ENCODE peak calls at places on chromosomes 11 and 22, in nine cellular contexts. T is transverse colon; Z is MM.1S; M is activated CD8-positive, alpha-beta T cell treated with anti-CD3 and anti-CD28 coated beads for 36 hours; C is CD4-positive, alpha-beta T cell; H is heart left ventricle; O is kidney; V is SK-N-SH; F is mesothelial cell of epicardium. P is an unnamed sample.

GRCh38 chr11:68924073-68924925 is 20.6 kb downstream of the IGHMBP2 start:
- DNase-seq in Z (no peak), C (no peak), H (no peak), M (no peak), T (no peak), V (no peak), F (no peak), O (peak), P (no peak)

GRCh38 chr11:61477734-61478148 is 30.8 kb upstream of the LRRC10B start:
- DNase-seq in T (peak), C (peak), F (no peak), M (peak), H (peak), Z (peak), O (no peak), V (peak), P (peak)

GRCh38 chr11:102716527-102716926 is 8.2 kb downstream of the MMP8 start:
- DNase-seq in O (no peak), T (no peak), H (no peak), M (no peak), F (no peak), C (no peak), V (no peak), Z (no peak), P (no peak)

GRCh38 chr11:68677432-68677831 is 6.9 kb upstream of the GAL start:
- DNase-seq in T (no peak), C (no peak), Z (no peak), M (no peak), H (peak), O (no peak), V (peak), F (no peak), P (no peak)

GRCh38 chr11:95050595-95051202 is 1.5 kb downstream of the KDM4F start:
- DNase-seq in O (peak), F (no peak), Z (no peak), M (no peak), V (no peak), T (no peak), H (no peak), C (no peak), P (no peak)

GRCh38 chr11:8512547-8512946 is 81.5 kb downstream of the STK33 start:
- DNase-seq in C (no peak), H (no peak), O (no peak), Z (no peak), M (no peak), V (no peak), T (no peak), F (no peak), P (no peak)

GRCh38 chr11:72015511-72016061 is 16.9 kb downstream of the IL18BP start:
- DNase-seq in T (no peak), C (no peak), M (peak), H (no peak), F (no peak), O (no peak), V (no peak), Z (no peak), P (no peak)

GRCh38 chr22:20654343-20655208 is 119.3 kb upstream of the SERPIND1 start:
- DNase-seq in C (no peak), Z (no peak), T (no peak), H (no peak), F (no peak), O (peak), M (no peak), V (no peak), P (peak)

GRCh38 chr22:49871482-49871881 is 17.8 kb downstream of the ZBED4 start:
- DNase-seq in V (no peak), O (no peak), C (no peak), M (no peak), H (no peak), F (no peak), Z (no peak), T (no peak), P (no peak)

GRCh38 chr11:101126551-101127347 is 2.9 kb downstream of the PGR start:
- DNase-seq in H (peak), O (peak), T (no peak), C (no peak), Z (peak), M (no peak), V (no peak), F (no peak), P (peak)

GRCh38 chr11:3127706-3128355 is 37.3 kb downstream of the OSBPL5 start:
- DNase-seq in V (no peak), O (peak), H (peak), F (peak), C (no peak), T (no peak), M (no peak), Z (no peak), P (no peak)

GRCh38 chr11:36231300-36231699 is 57.9 kb downstream of the COMMD9 start:
- DNase-seq in F (no peak), M (no peak), C (no peak), H (no peak), Z (no peak), V (peak), O (no peak), T (no peak), P (no peak)

GRCh38 chr11:45801723-45802315 is 3.1 kb upstream of the SLC35C1 start:
- DNase-seq in T (peak), H (no peak), Z (no peak), O (no peak), C (no peak), M (no peak), V (no peak), F (no peak), P (peak)

GRCh38 chr22:41447435-41448188 is 1.0 kb upstream of the TOB2 start:
- DNase-seq in T (peak), V (peak), O (peak), M (peak), F (peak), H (peak), C (peak), Z (peak), P (peak)

GRCh38 chr11:111977141-111978027 is 40.2 kb downstream of the DIXDC1 start:
- DNase-seq in T (peak), O (peak), H (peak), C (no peak), V (peak), F (peak), M (peak), Z (no peak), P (peak)

GRCh38 chr11:103703437-103703836 is 333.0 kb upstream of the DDI1 start:
- DNase-seq in V (no peak), T (no peak), H (no peak), Z (no peak), C (no peak), O (no peak), M (no peak), F (no peak), P (no peak)

GRCh38 chr11:9732453-9732852 is 68.6 kb downstream of the SWAP70 start:
- DNase-seq in Z (no peak), M (no peak), H (no peak), V (no peak), C (no peak), T (no peak), O (no peak), F (no peak), P (no peak)

GRCh38 chr11:124961972-124962609 is 8.1 kb downstream of the CCDC15 start:
- DNase-seq in V (peak), Z (peak), M (no peak), H (no peak), T (no peak), C (no peak), O (no peak), F (no peak), P (no peak)

GRCh38 chr22:45548991-45549736 is 46.5 kb downstream of the FBLN1 start:
- DNase-seq in Z (no peak), O (peak), M (no peak), C (no peak), F (no peak), H (peak), V (no peak), T (peak), P (peak)
- TF ChIP-seq CTCF in Z (no peak), O (no peak), M (peak), C (no peak), F (peak), H (no peak), V (peak), T (peak), P (peak)

DNA sequence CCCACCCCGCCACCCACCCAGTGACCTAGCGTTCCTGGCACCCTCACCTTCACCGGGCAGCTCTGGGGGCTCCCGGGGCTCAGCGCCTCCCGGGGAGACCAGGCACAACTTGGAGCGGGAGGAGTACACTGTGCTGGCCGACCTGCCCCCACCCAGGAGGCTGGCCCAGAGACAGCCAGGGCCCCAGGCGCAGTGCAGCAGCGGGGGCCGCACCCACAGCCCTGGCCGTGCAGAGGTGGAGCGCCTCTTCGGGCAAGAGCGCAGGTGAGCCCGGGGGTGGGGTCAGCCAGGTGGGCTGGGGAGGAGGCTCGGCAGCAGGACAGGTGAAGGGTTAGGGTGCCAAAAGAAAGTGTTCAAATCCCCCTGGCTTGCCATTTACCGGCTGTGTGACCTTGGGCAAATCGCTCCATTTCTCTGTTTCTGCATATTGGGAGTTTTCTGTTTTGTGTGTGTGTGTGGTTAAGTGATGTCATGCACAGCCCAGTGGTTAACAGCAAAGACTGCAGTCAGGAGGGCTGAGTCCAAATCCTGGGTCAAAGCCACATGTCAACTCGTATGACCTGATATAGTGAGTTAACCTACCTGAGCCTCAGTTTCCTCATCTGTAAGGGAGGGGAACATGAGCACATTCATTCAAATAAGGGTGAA is 29.5 kb downstream of the TRIOBP start:
- DNase-seq in V (no peak), H (no peak), O (no peak), M (no peak), Z (no peak), T (no peak), C (no peak), F (no peak), P (no peak)
- TF ChIP-seq CTCF in V (peak), H (no peak), O (no peak), M (no peak), Z (peak), T (peak), C (no peak), F (no peak), P (peak)

DNA sequence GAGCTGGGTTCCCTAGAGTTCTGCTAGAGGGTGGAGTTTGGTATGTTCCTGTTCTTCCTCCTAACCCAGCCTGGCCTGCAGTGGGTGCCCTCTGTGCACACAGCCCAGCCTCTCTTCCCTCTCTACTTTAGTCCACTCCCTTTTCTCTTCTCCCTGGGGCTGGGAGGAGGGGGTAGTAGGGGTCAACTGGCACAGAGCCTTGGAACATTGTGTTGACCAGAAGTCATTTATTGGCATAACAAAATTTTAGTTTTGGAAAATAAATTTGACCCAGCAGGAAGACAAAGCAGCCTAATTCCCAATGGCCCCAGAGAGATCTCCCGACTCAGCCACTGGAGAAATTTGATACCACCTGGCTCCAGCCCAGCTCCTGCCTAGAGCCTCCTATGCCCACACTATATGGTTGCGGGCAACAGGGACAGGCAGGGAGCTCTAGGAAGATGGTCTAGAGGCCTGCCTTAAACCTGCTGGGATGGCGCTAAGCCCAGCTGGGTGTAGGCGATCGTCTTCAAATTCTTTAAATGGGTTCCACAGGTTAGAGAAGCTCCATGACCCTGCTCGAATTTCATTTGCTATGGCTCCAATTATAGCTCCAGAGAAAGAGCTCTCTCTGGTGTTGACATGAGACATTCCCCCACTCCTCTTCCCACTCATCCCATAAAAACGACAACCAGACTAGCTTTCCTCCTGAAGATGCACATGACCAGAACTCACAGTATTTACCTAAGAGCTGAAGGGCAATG is 9.9 kb downstream of the PCSK7 start:
- DNase-seq in T (peak), O (peak), V (no peak), H (no peak), Z (no peak), F (no peak), M (no peak), C (no peak), P (peak)
- TF ChIP-seq CTCF in T (no peak), O (no peak), V (no peak), H (no peak), Z (no peak), F (no peak), M (no peak), C (no peak), P (no peak)

DNA sequence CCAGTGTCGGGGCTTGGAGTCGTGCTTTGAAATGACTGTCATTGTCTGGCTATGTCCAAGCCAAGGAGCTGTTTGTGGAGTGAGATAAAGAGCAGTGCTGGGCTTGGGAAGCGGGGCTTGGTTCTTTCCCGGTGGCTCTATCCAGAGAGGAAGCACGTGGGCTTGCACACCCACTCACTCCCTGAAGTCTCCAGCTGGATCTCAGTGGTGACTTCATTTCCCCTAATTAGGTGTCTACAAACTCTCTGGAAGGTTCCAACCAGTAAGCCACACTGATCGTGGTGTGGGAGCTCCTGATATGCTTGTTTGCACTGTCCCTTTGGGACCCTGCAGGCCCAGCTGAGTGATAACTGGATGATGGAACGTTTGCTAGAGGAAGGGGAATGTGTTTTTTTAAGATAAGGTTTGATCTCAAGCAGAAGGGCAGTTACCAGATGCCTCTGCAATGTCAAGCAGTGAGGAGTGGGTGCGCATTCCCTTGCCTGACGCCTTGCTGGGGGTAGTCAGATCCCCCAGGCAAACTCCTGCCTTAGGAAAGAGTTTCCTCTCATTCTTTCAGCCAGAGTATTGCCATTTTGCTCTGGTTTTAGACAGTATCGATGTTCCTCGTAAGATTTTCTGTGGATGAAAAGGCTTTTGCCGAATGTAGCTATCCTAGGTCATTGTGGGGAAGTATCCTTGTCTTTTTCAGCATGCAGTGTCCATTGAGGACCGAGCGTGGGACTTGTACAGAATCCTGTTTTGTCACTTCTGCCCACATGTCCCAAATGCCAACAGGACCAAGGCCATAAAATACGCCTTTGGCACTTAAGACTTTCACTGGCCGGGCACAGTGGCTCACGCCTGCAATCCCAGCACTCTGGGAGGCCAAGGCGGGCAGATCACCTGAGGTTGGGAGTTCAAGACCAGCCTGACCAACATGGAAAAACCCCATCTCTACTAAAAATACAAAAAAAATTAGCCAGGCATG is 90.9 kb downstream of the MICAL2 start:
- DNase-seq in F (no peak), O (peak), C (no peak), T (no peak), M (no peak), Z (no peak), H (peak), V (peak), P (peak)
- TF ChIP-seq CTCF in F (no peak), O (no peak), C (no peak), T (no peak), M (no peak), Z (no peak), H (no peak), V (no peak), P (no peak)

GRCh38 chr22:42925598-42925997 is 68.5 kb upstream of the ARFGAP3 start:
- DNase-seq in H (no peak), O (no peak), M (peak), C (no peak), V (no peak), F (no peak), Z (no peak), T (no peak), P (no peak)

GRCh38 chr22:42926768-42927167 is 69.7 kb upstream of the ARFGAP3 start:
- DNase-seq in F (no peak), V (no peak), H (no peak), O (no peak), C (no peak), T (no peak), Z (no peak), M (no peak), P (no peak)

GRCh38 chr22:42924436-42924835 is 67.4 kb upstream of the ARFGAP3 start:
- DNase-seq in O (no peak), T (no peak), Z (no peak), V (no peak), F (no peak), M (no peak), H (no peak), C (no peak), P (no peak)

GRCh38 chr22:42927966-42928365 is 70.9 kb upstream of the ARFGAP3 start:
- DNase-seq in H (no peak), O (no peak), Z (no peak), F (no peak), M (no peak), C (no peak), V (no peak), T (no peak), P (no peak)

GRCh38 chr22:42926034-42926433 is 69.0 kb upstream of the ARFGAP3 start:
- DNase-seq in M (no peak), T (no peak), C (no peak), V (no peak), Z (no peak), O (no peak), H (peak), F (no peak), P (no peak)
- TF ChIP-seq CTCF in M (no peak), T (no peak), C (no peak), V (no peak), Z (no peak), O (no peak), H (no peak), F (no peak), P (no peak)